ENCODE peak calls at places on chromosomes 4 and X, in four cellular contexts. One of them, this sample, is unnamed.

GRCh38 chr4:139223682-139224317 is 46.8 kb upstream of the ELF2 start:
- DNase-seq in GM12878: no peak
- DNase-seq in SK-N-SH: no peak
- DNase-seq in A549: no peak
- DNase-seq in this sample: no peak

GRCh38 chr4:144646523-144647094 is 653 bp downstream of the HHIP start:
- DNase-seq in GM12878: no peak
- DNase-seq in SK-N-SH: peak
- DNase-seq in A549: peak
- DNase-seq in this sample: no peak

GRCh38 chr4:130901321-130901720 is 1805.4 kb downstream of the C4orf33 start:
- DNase-seq in SK-N-SH: no peak
- DNase-seq in GM12878: no peak
- DNase-seq in A549: no peak
- DNase-seq in this sample: no peak

GRCh38 chrX:53284684-53285447 is 3.5 kb upstream of the IQSEC2 start:
- DNase-seq in A549: peak
- DNase-seq in GM12878: peak
- DNase-seq in SK-N-SH: peak
- DNase-seq in this sample: peak

GRCh38 chr4:31613946-31614623 is 893.9 kb downstream of the PCDH7 start:
- DNase-seq in GM12878: no peak
- DNase-seq in SK-N-SH: no peak
- DNase-seq in A549: no peak
- DNase-seq in this sample: no peak

GRCh38 chr4:2733844-2734574 is 22.1 kb downstream of the TNIP2 start:
- DNase-seq in A549: no peak
- DNase-seq in GM12878: no peak
- DNase-seq in SK-N-SH: no peak
- DNase-seq in this sample: no peak

GRCh38 chr4:141761926-141762325 is 125.5 kb downstream of the IL15 start:
- DNase-seq in A549: no peak
- DNase-seq in GM12878: no peak
- DNase-seq in SK-N-SH: no peak
- DNase-seq in this sample: no peak

GRCh38 chr4:151709587-151709986 is 51.2 kb downstream of the GATB start:
- DNase-seq in A549: no peak
- DNase-seq in SK-N-SH: no peak
- DNase-seq in GM12878: no peak
- DNase-seq in this sample: no peak

GRCh38 chr4:99710681-99711345 is 53.2 kb upstream of the C4orf54 start:
- DNase-seq in GM12878: no peak
- DNase-seq in A549: no peak
- DNase-seq in SK-N-SH: no peak
- DNase-seq in this sample: no peak

GRCh38 chr4:73223258-73223651 is 35.3 kb downstream of the ANKRD17 start:
- DNase-seq in SK-N-SH: no peak
- DNase-seq in A549: no peak
- DNase-seq in GM12878: no peak
- DNase-seq in this sample: no peak
- TF ChIP-seq PBX3 in SK-N-SH: no peak
- TF ChIP-seq PBX3 in A549: no peak
- TF ChIP-seq PBX3 in GM12878: no peak
- TF ChIP-seq PBX3 in this sample: no peak

DNA sequence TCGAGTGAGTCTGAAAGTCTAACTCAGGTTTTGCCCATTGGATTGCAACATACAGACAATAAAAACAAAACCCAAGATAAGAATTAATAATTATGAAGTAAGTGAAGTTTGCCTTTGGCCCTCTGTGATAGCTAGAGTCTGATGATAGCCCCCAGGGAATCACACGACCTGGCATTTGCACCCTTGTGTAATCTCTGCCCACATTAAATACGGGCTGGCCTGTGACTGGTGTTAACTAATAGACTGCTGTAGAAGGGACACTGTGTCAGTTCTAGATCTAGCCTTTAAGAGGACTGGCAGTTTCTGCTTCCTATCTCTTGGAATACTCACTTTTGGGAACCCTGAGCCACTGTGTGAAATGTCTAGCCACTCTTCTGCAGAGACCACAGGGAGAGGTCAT is 8.0 kb upstream of the CXorf66 start:
- DNase-seq in GM12878: no peak
- DNase-seq in SK-N-SH: no peak
- DNase-seq in A549: no peak
- DNase-seq in this sample: no peak
- TF ChIP-seq PBX3 in GM12878: no peak
- TF ChIP-seq PBX3 in SK-N-SH: no peak
- TF ChIP-seq PBX3 in A549: no peak
- TF ChIP-seq PBX3 in this sample: no peak

DNA sequence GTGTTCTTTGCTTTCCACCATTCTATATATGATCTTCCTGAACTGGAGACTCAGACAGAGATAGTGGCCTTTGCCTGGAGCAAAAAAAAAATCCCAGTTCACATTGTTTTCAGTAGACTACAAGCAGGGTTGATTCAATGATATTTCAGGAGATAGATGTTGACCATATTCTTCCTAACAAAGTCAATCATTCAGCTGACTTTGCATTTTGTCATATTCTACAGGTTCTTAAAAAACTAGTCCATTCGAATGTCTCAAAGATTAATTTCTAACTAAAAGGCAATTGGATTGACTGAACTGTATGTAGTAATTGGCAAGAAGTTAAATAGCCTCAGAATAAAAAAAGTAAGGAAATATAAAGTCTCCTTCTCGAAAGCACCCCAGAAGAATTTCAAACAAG is 479.5 kb downstream of the NKX6-1 start:
- DNase-seq in SK-N-SH: no peak
- DNase-seq in A549: no peak
- DNase-seq in GM12878: no peak
- DNase-seq in this sample: no peak
- TF ChIP-seq PBX3 in SK-N-SH: no peak
- TF ChIP-seq PBX3 in A549: no peak
- TF ChIP-seq PBX3 in GM12878: no peak
- TF ChIP-seq PBX3 in this sample: no peak

GRCh38 chr4:1075266-1075665 is 38.1 kb downstream of the RNF212 start:
- DNase-seq in SK-N-SH: no peak
- DNase-seq in A549: no peak
- DNase-seq in GM12878: no peak
- DNase-seq in this sample: no peak

GRCh38 chr4:1074077-1074476 is 39.3 kb downstream of the RNF212 start:
- DNase-seq in A549: no peak
- DNase-seq in GM12878: no peak
- DNase-seq in SK-N-SH: no peak
- DNase-seq in this sample: no peak

GRCh38 chr4:1075809-1076524 is 37.4 kb downstream of the RNF212 start:
- DNase-seq in SK-N-SH: no peak
- DNase-seq in GM12878: no peak
- DNase-seq in A549: no peak
- DNase-seq in this sample: no peak

GRCh38 chr4:1069394-1069793 is 44.0 kb downstream of the RNF212 start:
- DNase-seq in A549: no peak
- DNase-seq in SK-N-SH: no peak
- DNase-seq in GM12878: no peak
- DNase-seq in this sample: no peak

DNA sequence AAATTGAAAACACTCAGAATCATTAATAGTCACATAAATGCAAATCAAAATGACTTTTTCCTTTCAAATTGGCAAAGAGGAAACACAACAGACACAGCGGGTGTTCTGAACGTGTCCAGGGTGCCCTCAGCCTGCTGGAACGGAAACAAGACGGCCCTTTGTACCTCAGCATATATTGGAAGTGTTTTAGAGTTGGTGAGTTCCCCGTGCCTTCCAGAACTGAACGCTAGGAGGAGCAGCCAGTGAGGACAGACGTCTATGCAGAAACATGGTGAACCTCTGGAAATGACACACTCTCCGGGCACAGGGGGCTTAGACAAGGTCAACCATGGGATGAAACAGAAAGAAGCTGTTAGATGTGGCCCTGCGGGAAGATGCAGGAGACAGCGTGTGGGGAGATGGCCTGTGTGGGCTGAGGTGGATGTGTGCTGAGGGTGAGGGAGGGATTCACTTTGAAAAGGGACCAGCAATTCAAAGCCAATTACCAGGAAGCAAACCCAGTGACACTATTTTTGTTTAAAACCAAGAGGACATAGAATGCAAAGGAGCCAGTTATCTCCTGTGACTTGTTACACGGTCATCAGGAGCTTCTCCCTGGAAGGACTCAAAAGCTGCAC is 40.4 kb downstream of the RNF212 start:
- DNase-seq in A549: peak
- DNase-seq in SK-N-SH: peak
- DNase-seq in GM12878: no peak
- DNase-seq in this sample: peak
- TF ChIP-seq PBX3 in A549: no peak
- TF ChIP-seq PBX3 in SK-N-SH: no peak
- TF ChIP-seq PBX3 in GM12878: no peak
- TF ChIP-seq PBX3 in this sample: no peak

DNA sequence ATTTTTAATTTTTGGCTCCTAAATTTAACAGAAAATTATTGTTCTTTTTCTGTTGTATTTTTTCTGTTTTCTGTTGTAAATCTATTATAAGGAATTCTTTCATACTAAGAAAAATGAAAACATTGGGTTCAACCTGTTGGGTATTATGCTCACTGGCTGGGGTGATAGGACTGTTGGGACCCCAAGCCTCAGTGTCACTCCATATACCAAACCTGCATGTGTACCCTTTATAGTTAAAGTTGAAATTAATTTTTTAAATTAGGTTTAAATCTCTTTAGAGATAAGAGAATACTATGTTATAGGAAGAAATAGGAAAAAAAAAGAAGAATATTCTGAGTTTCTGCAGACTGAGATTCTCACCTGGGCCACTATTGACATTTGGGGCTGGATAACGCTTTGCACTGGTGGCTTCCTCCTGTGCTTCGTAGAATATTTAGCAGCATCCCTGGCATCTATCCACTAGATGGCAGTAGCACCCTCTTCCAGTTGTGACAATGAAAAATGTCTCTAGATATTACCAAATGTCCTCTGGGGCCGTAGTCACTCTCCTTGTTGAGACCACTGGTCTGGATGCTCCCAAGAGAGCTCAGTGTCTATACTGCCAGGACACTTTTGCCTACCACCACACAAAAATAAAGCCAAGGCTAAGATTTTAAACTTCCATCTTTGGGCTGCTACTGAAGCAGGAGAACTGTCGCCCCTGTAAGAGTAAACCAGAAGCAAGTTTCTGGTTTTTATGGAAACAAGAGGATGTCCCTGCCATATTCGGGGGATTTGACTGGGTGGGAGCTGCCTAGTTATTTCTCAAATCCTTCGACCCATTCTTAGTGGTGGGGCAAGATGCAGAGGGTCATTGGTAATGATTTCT is 22.4 kb upstream of the CLTRN start:
- DNase-seq in GM12878: peak
- DNase-seq in SK-N-SH: peak
- DNase-seq in A549: peak
- DNase-seq in this sample: peak
- TF ChIP-seq PBX3 in GM12878: peak
- TF ChIP-seq PBX3 in SK-N-SH: peak
- TF ChIP-seq PBX3 in A549: no peak
- TF ChIP-seq PBX3 in this sample: no peak

GRCh38 chr4:169611157-169611556 is 1.2 kb downstream of the NEK1 start:
- DNase-seq in A549: no peak
- DNase-seq in GM12878: no peak
- DNase-seq in SK-N-SH: no peak
- DNase-seq in this sample: no peak
- TF ChIP-seq PBX3 in A549: no peak
- TF ChIP-seq PBX3 in GM12878: no peak
- TF ChIP-seq PBX3 in SK-N-SH: no peak
- TF ChIP-seq PBX3 in this sample: no peak

GRCh38 chrX:2484232-2484631 is 16.5 kb downstream of the DHRSX start:
- DNase-seq in GM12878: no peak
- DNase-seq in SK-N-SH: no peak
- DNase-seq in A549: no peak
- DNase-seq in this sample: no peak
- TF ChIP-seq PBX3 in GM12878: no peak
- TF ChIP-seq PBX3 in SK-N-SH: no peak
- TF ChIP-seq PBX3 in A549: no peak
- TF ChIP-seq PBX3 in this sample: no peak

DNA sequence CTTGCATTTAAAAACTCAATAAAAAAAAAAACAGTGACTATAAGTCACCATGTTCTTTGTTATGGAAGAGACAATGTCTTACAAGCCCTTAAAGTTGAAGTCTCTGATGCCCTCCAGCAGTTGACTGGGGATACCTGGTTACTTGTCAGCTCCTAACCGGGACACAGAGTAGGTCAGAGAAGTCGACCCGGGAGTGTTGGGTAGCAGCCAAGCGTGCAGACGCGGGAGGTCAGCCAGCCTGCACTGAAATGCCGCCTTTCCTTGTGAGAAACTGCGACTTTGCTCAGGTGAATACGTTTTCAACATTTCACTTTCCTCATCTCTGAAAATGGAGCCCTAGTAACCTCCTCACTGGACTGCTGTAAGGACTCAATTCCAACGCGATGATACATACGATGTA is 81.8 kb downstream of the F11 start:
- DNase-seq in A549: no peak
- DNase-seq in SK-N-SH: no peak
- DNase-seq in GM12878: no peak
- DNase-seq in this sample: no peak
- TF ChIP-seq PBX3 in A549: no peak
- TF ChIP-seq PBX3 in SK-N-SH: no peak
- TF ChIP-seq PBX3 in GM12878: no peak
- TF ChIP-seq PBX3 in this sample: no peak

DNA sequence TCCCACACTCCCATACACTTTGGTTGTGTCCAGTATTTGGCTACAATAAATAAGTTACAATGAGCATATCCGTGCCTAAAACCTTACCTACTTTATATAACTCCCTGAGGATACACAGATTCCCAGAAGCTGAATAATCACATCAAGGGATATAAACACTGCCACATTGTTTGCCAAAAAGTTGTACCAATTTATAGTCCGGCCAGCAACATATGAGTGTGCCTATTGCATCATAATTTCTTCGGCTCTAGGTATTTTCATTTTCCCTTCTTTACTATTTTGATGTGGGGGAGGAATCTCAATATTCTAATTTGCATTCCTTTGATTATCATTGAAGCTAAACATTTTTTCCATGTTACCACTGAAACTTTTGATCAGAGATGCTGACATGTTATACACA is 146.4 kb downstream of the PCDH19 start:
- DNase-seq in A549: no peak
- DNase-seq in SK-N-SH: no peak
- DNase-seq in GM12878: no peak
- DNase-seq in this sample: no peak
- TF ChIP-seq PBX3 in A549: no peak
- TF ChIP-seq PBX3 in SK-N-SH: no peak
- TF ChIP-seq PBX3 in GM12878: no peak
- TF ChIP-seq PBX3 in this sample: no peak

GRCh38 chr4:41701961-41702360 is 46.6 kb downstream of the PHOX2B start:
- DNase-seq in SK-N-SH: no peak
- DNase-seq in GM12878: no peak
- DNase-seq in A549: no peak
- DNase-seq in this sample: no peak
- TF ChIP-seq PBX3 in SK-N-SH: no peak
- TF ChIP-seq PBX3 in GM12878: no peak
- TF ChIP-seq PBX3 in A549: no peak
- TF ChIP-seq PBX3 in this sample: no peak

This sample was measured in HepG2.